ENCODE peak calls at places on chromosomes 3 and 15, in seven cellular contexts. S is M059J, Y is type B pancreatic cell, Z is choroid plexus epithelial cell, J is iris pigment epithelial cell, L is activated T-cell treated with anti-CD3 and anti-CD28 coated beads for 48 hours, P is GM12892. F is an unnamed sample.

GRCh38 chr15:60972301-60972700 is 256.8 kb downstream of the RORA start:
- DNase-seq in S (peak), Y (no peak), Z (peak), J (peak), L (no peak), P (no peak), F (no peak)

GRCh38 chr3:195268608-195269309 is 2.2 kb downstream of the XXYLT1 start:
- DNase-seq in S (no peak), Y (no peak), Z (no peak), J (no peak), L (no peak), P (no peak), F (no peak)

GRCh38 chr15:61106886-61107285 is 122.2 kb downstream of the RORA start:
- DNase-seq in S (no peak), Y (no peak), Z (no peak), J (no peak), L (no peak), P (no peak), F (no peak)

GRCh38 chr15:79394231-79394630 is 37.9 kb upstream of the MINAR1 start:
- DNase-seq in S (peak), Y (no peak), Z (peak), J (peak), L (no peak), P (no peak), F (no peak)

GRCh38 chr3:66033241-66034138 is 5.2 kb downstream of the MAGI1 start:
- DNase-seq in S (no peak), Y (no peak), Z (no peak), J (no peak), L (no peak), P (no peak), F (no peak)

GRCh38 chr3:131091768-131092167 is 65.1 kb downstream of the NEK11 start:
- DNase-seq in S (peak), Y (no peak), Z (peak), J (peak), L (no peak), P (no peak), F (peak)

GRCh38 chr15:101256756-101257155 is 4.9 kb upstream of the CHSY1 start:
- DNase-seq in S (no peak), Y (no peak), Z (no peak), J (no peak), L (no peak), P (no peak), F (no peak)

GRCh38 chr15:66592505-66593218 is 26.9 kb upstream of the LCTL start:
- DNase-seq in S (no peak), Y (no peak), Z (peak), J (no peak), L (no peak), P (no peak), F (no peak)

GRCh38 chr3:149908558-149908957 is 62.1 kb downstream of the PFN2 start:
- DNase-seq in S (no peak), Y (no peak), Z (no peak), J (no peak), L (no peak), P (no peak), F (no peak)

GRCh38 chr3:120181632-120182031 is 87.4 kb upstream of the GSK3B start:
- DNase-seq in S (peak), Y (no peak), Z (no peak), J (no peak), L (no peak), P (no peak), F (no peak)

GRCh38 chr3:197592361-197593045 is 36.7 kb upstream of the BDH1 start:
- DNase-seq in S (no peak), Y (no peak), Z (no peak), J (no peak), L (peak), P (no peak), F (no peak)

GRCh38 chr3:185896565-185896964 is 41.2 kb downstream of the TRA2B start:
- DNase-seq in S (no peak), Y (no peak), Z (peak), J (no peak), L (no peak), P (no peak), F (no peak)

GRCh38 chr3:65597225-65597951 is 441.3 kb downstream of the MAGI1 start:
- DNase-seq in S (peak), Y (peak), Z (no peak), J (no peak), L (no peak), P (no peak), F (no peak)